ENCODE peak calls at places on chromosomes 1 and 21, in four cellular contexts. T, J, V and K are unnamed samples.

GRCh38 chr1:205711105-205712048 is 31.1 kb upstream of the SLC45A3 start:
- DNase-seq in V (peak), J (no peak), T (peak), K (peak)

GRCh38 chr1:201515062-201515750 is 8.3 kb upstream of the CSRP1 start:
- DNase-seq in T (no peak), J (peak), V (no peak), K (no peak)

GRCh38 chr1:11098931-11099309 is 749 bp downstream of the EXOSC10 start:
- DNase-seq in V (no peak), J (no peak), T (no peak), K (no peak)

GRCh38 chr1:150931773-150932172 is 5.6 kb downstream of the SETDB1 start:
- DNase-seq in V (no peak), T (no peak), J (no peak), K (no peak)

GRCh38 chr1:220824031-220824989 is 37.6 kb downstream of the MTARC1 start:
- DNase-seq in V (no peak), J (no peak), T (no peak), K (no peak)

GRCh38 chr1:21089299-21089698 is 87.4 kb downstream of the EIF4G3 start:
- DNase-seq in V (no peak), J (no peak), T (no peak), K (no peak)

GRCh38 chr1:50106095-50106761 is 2.5 kb upstream of the ELAVL4 start:
- DNase-seq in J (no peak), T (no peak), V (no peak), K (no peak)

GRCh38 chr1:66944330-66945274 is 19.8 kb downstream of the MIER1 start:
- DNase-seq in T (no peak), J (peak), V (peak), K (peak)

GRCh38 chr1:30123036-30123535 is 600.3 kb downstream of the MATN1 start:
- DNase-seq in V (no peak), T (no peak), J (no peak), K (no peak)

GRCh38 chr1:201254625-201255469 is 28.5 kb upstream of the PKP1 start:
- DNase-seq in T (no peak), V (peak), J (no peak), K (no peak)

GRCh38 chr1:27581823-27582243 is 22.1 kb downstream of the AHDC1 start:
- DNase-seq in J (peak), V (no peak), T (no peak), K (no peak)

GRCh38 chr21:15020797-15021196 is 44.0 kb downstream of the NRIP1 start:
- DNase-seq in T (no peak), J (no peak), V (no peak), K (no peak)

GRCh38 chr1:75719810-75720209 is 4.7 kb upstream of the ACADM start:
- DNase-seq in V (no peak), T (no peak), J (no peak), K (no peak)

GRCh38 chr1:150560576-150560975 is 11.4 kb downstream of the ADAMTSL4 start:
- DNase-seq in T (no peak), J (peak), V (no peak), K (no peak)

GRCh38 chr1:236124965-236125364 is 17.4 kb upstream of the GPR137B start:
- DNase-seq in J (no peak), V (no peak), T (no peak), K (no peak)

GRCh38 chr1:201229771-201230635 is 39.4 kb downstream of the IGFN1 start:
- DNase-seq in V (no peak), T (no peak), J (no peak), K (no peak)

GRCh38 chr21:35178812-35179211 is 129.7 kb upstream of the RUNX1 start:
- DNase-seq in V (no peak), T (no peak), J (no peak), K (peak)

GRCh38 chr1:22275626-22276395 is 132.9 kb upstream of the WNT4 start:
- DNase-seq in T (peak), J (no peak), V (no peak), K (peak)

GRCh38 chr1:170730443-170730842 is 66.5 kb downstream of the PRRX1 start:
- DNase-seq in J (no peak), V (no peak), T (no peak), K (no peak)

GRCh38 chr1:29259802-29260441 is 23.6 kb downstream of the PTPRU start:
- DNase-seq in J (peak), V (no peak), T (no peak), K (no peak)

GRCh38 chr1:241871031-241871430 is 23.0 kb downstream of the EXO1 start:
- DNase-seq in J (no peak), V (no peak), T (no peak), K (no peak)

GRCh38 chr1:156126043-156126700 is 11.7 kb downstream of the LMNA start:
- DNase-seq in T (peak), V (peak), J (peak), K (peak)

GRCh38 chr1:244280859-244281258 is 170.8 kb downstream of the ADSS2 start:
- DNase-seq in J (no peak), T (no peak), V (no peak), K (no peak)

GRCh38 chr21:33293811-33294216 is 27.6 kb downstream of the IL10RB start:
- DNase-seq in T (no peak), J (no peak), V (no peak), K (no peak)

GRCh38 chr1:93350875-93351274 is 5.2 kb downstream of the DR1 start:
- DNase-seq in J (no peak), T (no peak), V (no peak), K (no peak)

GRCh38 chr1:216178266-216178665 is 245.0 kb downstream of the USH2A start:
- DNase-seq in J (no peak), T (no peak), V (no peak), K (no peak)

GRCh38 chr1:151267760-151268159 is 13.2 kb downstream of the PSMD4 start:
- DNase-seq in T (no peak), J (no peak), V (no peak), K (no peak)

GRCh38 chr1:29197590-29197924 is 15.9 kb upstream of the SRSF4 start:
- DNase-seq in V (no peak), T (peak), J (no peak), K (no peak)

GRCh38 chr1:31423418-31423947 is 10.5 kb downstream of the SERINC2 start:
- DNase-seq in J (no peak), V (no peak), T (no peak), K (no peak)

GRCh38 chr1:230850547-230850946 is 17.8 kb downstream of the C1orf198 start:
- DNase-seq in V (no peak), J (no peak), T (no peak), K (no peak)

GRCh38 chr1:111191496-111191895 is 8.9 kb downstream of the DENND2D start:
- DNase-seq in J (no peak), T (no peak), V (peak), K (no peak)

GRCh38 chr1:156896490-156897033 is 3.0 kb downstream of the PEAR1 start:
- DNase-seq in T (no peak), J (peak), V (peak), K (peak)

GRCh38 chr1:206854401-206855129 is 10.9 kb upstream of the IL20 start:
- DNase-seq in T (no peak), V (no peak), J (no peak), K (no peak)

GRCh38 chr1:231431665-231432415 is 9.8 kb upstream of the EGLN1 start:
- DNase-seq in V (no peak), J (no peak), T (no peak), K (no peak)

GRCh38 chr21:34706337-34706736 is 37.5 kb downstream of the CLIC6 start:
- DNase-seq in J (no peak), T (no peak), V (no peak), K (no peak)

GRCh38 chr1:51736702-51737101 is 119.8 kb downstream of the OSBPL9 start:
- DNase-seq in T (no peak), V (no peak), J (no peak), K (peak)

GRCh38 chr1:244099258-244099930 is 48.3 kb downstream of the ZBTB18 start:
- DNase-seq in J (no peak), V (no peak), T (no peak), K (no peak)

GRCh38 chr1:78483903-78484302 is 6.9 kb upstream of the PTGFR start:
- DNase-seq in J (no peak), V (no peak), T (no peak), K (no peak)